ENCODE peak calls at places on chromosomes 12 and 14, in seven cellular contexts. D is AG09319; C is activated naive CD4-positive, alpha-beta T cell; S is naive thymus-derived CD8-positive, alpha-beta T cell; Q is iPS-NIHi11; V is posterior cingulate gyrus; P is left lung. B is an unnamed sample.

GRCh38 chr12:91717804-91718203 is 427.8 kb downstream of the BTG1 start:
- DNase-seq in D (no peak), C (no peak), S (no peak), Q (no peak), V (no peak), P (no peak), B (no peak)

GRCh38 chr14:50060871-50061663 is 55.3 kb downstream of the VCPKMT start:
- DNase-seq in D (peak), C (no peak), S (no peak), Q (peak), V (no peak), P (peak), B (no peak)

GRCh38 chr12:9711664-9712063 is 21.2 kb downstream of the CLECL1 start:
- DNase-seq in D (no peak), C (no peak), S (no peak), Q (no peak), V (no peak), P (no peak), B (no peak)

GRCh38 chr14:102764220-102764671 is 13.0 kb upstream of the TRAF3 start:
- DNase-seq in D (no peak), C (no peak), S (no peak), Q (no peak), V (no peak), P (no peak), B (no peak)

GRCh38 chr14:91105673-91106072 is 8.2 kb upstream of the DGLUCY start:
- DNase-seq in D (no peak), C (no peak), S (no peak), Q (no peak), V (no peak), P (no peak), B (no peak)

GRCh38 chr12:76113800-76114757 is 29.6 kb upstream of the NAP1L1 start:
- DNase-seq in D (no peak), C (no peak), S (no peak), Q (no peak), V (no peak), P (no peak), B (no peak)

GRCh38 chr12:109563291-109564284 is 9.7 kb downstream of the MMAB start:
- DNase-seq in D (no peak), C (no peak), S (no peak), Q (no peak), V (peak), P (no peak), B (no peak)

GRCh38 chr12:28708918-28709371 is 440.1 kb upstream of the FAR2 start:
- DNase-seq in D (peak), C (no peak), S (no peak), Q (no peak), V (no peak), P (no peak), B (no peak)

GRCh38 chr12:49894754-49895153 is 8.9 kb downstream of the FAIM2 start:
- DNase-seq in D (no peak), C (no peak), S (no peak), Q (no peak), V (peak), P (no peak), B (no peak)

GRCh38 chr12:120625557-120626419 is 14.6 kb upstream of the CABP1 start:
- DNase-seq in D (no peak), C (no peak), S (no peak), Q (peak), V (peak), P (no peak), B (no peak)

GRCh38 chr12:39441963-39442894 is 691 bp downstream of the KIF21A start:
- DNase-seq in D (no peak), C (no peak), S (peak), Q (peak), V (peak), P (peak), B (peak)

GRCh38 chr12:120216742-120217595 is 16.1 kb upstream of the RPLP0 start:
- DNase-seq in D (no peak), C (no peak), S (no peak), Q (no peak), V (peak), P (no peak), B (no peak)

GRCh38 chr14:69270795-69271708 is 11.1 kb downstream of the GALNT16 start:
- DNase-seq in D (no peak), C (no peak), S (no peak), Q (no peak), V (no peak), P (no peak), B (no peak)

GRCh38 chr12:10719482-10719881 is 3.6 kb downstream of the YBX3 start:
- DNase-seq in D (no peak), C (no peak), S (no peak), Q (no peak), V (no peak), P (no peak), B (no peak)